ENCODE peak calls at places on chromosomes 5 and 9, in nine cellular contexts. One of them, this sample, is unnamed.

GRCh38 chr9:93574900-93575705 is 1.3 kb upstream of the PHF2 start:
- DNase-seq in A673: no peak
- DNase-seq in fibroblast of pulmonary artery: no peak
- DNase-seq in H1: no peak
- DNase-seq in left ventricle myocardium inferior: no peak
- DNase-seq in heart right ventricle: no peak
- DNase-seq in HepG2: no peak
- DNase-seq in GM23338: peak; percentile 54
- DNase-seq in lower leg skin: no peak
- DNase-seq in this sample: no peak

GRCh38 chr5:1973391-1974013 is 90.8 kb upstream of the IRX4 start:
- DNase-seq in lower leg skin: no peak
- DNase-seq in H1: no peak
- DNase-seq in heart right ventricle: no peak
- DNase-seq in HepG2: no peak
- DNase-seq in left ventricle myocardium inferior: no peak
- DNase-seq in GM23338: no peak
- DNase-seq in A673: no peak
- DNase-seq in fibroblast of pulmonary artery: no peak
- DNase-seq in this sample: no peak

GRCh38 chr9:69319324-69320040 is 5.5 kb upstream of the ENTREP1 start:
- DNase-seq in GM23338: no peak
- DNase-seq in lower leg skin: no peak
- DNase-seq in H1: no peak
- DNase-seq in left ventricle myocardium inferior: no peak
- DNase-seq in A673: no peak
- DNase-seq in HepG2: no peak
- DNase-seq in heart right ventricle: no peak
- DNase-seq in fibroblast of pulmonary artery: no peak
- DNase-seq in this sample: no peak

GRCh38 chr9:27633754-27634153 is 60.5 kb upstream of the C9orf72 start:
- DNase-seq in fibroblast of pulmonary artery: no peak
- DNase-seq in HepG2: no peak
- DNase-seq in heart right ventricle: no peak
- DNase-seq in H1: no peak
- DNase-seq in A673: no peak
- DNase-seq in left ventricle myocardium inferior: no peak
- DNase-seq in lower leg skin: no peak
- DNase-seq in GM23338: no peak
- DNase-seq in this sample: no peak

GRCh38 chr5:61202213-61202612 is 39.9 kb upstream of the SMIM15 start:
- DNase-seq in H1: no peak
- DNase-seq in GM23338: no peak
- DNase-seq in HepG2: no peak
- DNase-seq in fibroblast of pulmonary artery: no peak
- DNase-seq in left ventricle myocardium inferior: no peak
- DNase-seq in lower leg skin: no peak
- DNase-seq in A673: no peak
- DNase-seq in heart right ventricle: no peak
- DNase-seq in this sample: no peak

GRCh38 chr5:173242079-173242478 is 7.1 kb upstream of the NKX2-5 start:
- DNase-seq in left ventricle myocardium inferior: no peak
- DNase-seq in HepG2: no peak
- DNase-seq in H1: no peak
- DNase-seq in A673: no peak
- DNase-seq in lower leg skin: peak; percentile 68
- DNase-seq in GM23338: peak; percentile 19
- DNase-seq in heart right ventricle: no peak
- DNase-seq in fibroblast of pulmonary artery: no peak
- DNase-seq in this sample: no peak

GRCh38 chr5:128084228-128085167 is 932 bp downstream of the SLC12A2 start:
- DNase-seq in left ventricle myocardium inferior: peak; percentile 44
- DNase-seq in H1: peak; percentile 64
- DNase-seq in lower leg skin: peak; percentile 85
- DNase-seq in fibroblast of pulmonary artery: peak; percentile 34
- DNase-seq in A673: peak; percentile 4
- DNase-seq in HepG2: no peak
- DNase-seq in GM23338: peak; percentile 48
- DNase-seq in heart right ventricle: peak; percentile 26
- DNase-seq in this sample: no peak

GRCh38 chr5:982377-983237 is 26.0 kb upstream of the NKD2 start:
- DNase-seq in HepG2: no peak
- DNase-seq in left ventricle myocardium inferior: no peak
- DNase-seq in lower leg skin: no peak
- DNase-seq in fibroblast of pulmonary artery: no peak
- DNase-seq in A673: no peak
- DNase-seq in GM23338: peak; percentile 84
- DNase-seq in heart right ventricle: peak; percentile 3
- DNase-seq in H1: peak; percentile 88
- DNase-seq in this sample: no peak

GRCh38 chr5:14293279-14293678 is 150.1 kb downstream of the TRIO start:
- DNase-seq in left ventricle myocardium inferior: peak; percentile 22
- DNase-seq in fibroblast of pulmonary artery: no peak
- DNase-seq in A673: no peak
- DNase-seq in lower leg skin: no peak
- DNase-seq in H1: no peak
- DNase-seq in GM23338: no peak
- DNase-seq in HepG2: no peak
- DNase-seq in heart right ventricle: no peak
- DNase-seq in this sample: no peak

GRCh38 chr9:92966518-92966800 is 19.1 kb downstream of the FGD3 start:
- DNase-seq in GM23338: no peak
- DNase-seq in lower leg skin: peak; percentile 43
- DNase-seq in heart right ventricle: no peak
- DNase-seq in fibroblast of pulmonary artery: no peak
- DNase-seq in H1: no peak
- DNase-seq in A673: no peak
- DNase-seq in left ventricle myocardium inferior: no peak
- DNase-seq in HepG2: no peak
- DNase-seq in this sample: no peak

GRCh38 chr5:75668988-75669760 is 48.1 kb downstream of the POC5 start:
- DNase-seq in HepG2: peak; percentile 39
- DNase-seq in H1: no peak
- DNase-seq in A673: no peak
- DNase-seq in left ventricle myocardium inferior: no peak
- DNase-seq in lower leg skin: no peak
- DNase-seq in heart right ventricle: peak; percentile 29
- DNase-seq in fibroblast of pulmonary artery: peak; percentile 25
- DNase-seq in GM23338: no peak
- DNase-seq in this sample: no peak

GRCh38 chr5:75675779-75676178 is 41.5 kb downstream of the POC5 start:
- DNase-seq in fibroblast of pulmonary artery: no peak
- DNase-seq in H1: no peak
- DNase-seq in lower leg skin: no peak
- DNase-seq in left ventricle myocardium inferior: no peak
- DNase-seq in HepG2: no peak
- DNase-seq in heart right ventricle: no peak
- DNase-seq in A673: no peak
- DNase-seq in GM23338: no peak
- DNase-seq in this sample: no peak

GRCh38 chr5:75670571-75670970 is 46.7 kb downstream of the POC5 start:
- DNase-seq in lower leg skin: no peak
- DNase-seq in GM23338: no peak
- DNase-seq in A673: no peak
- DNase-seq in H1: no peak
- DNase-seq in fibroblast of pulmonary artery: peak; percentile 28
- DNase-seq in HepG2: no peak
- DNase-seq in heart right ventricle: no peak
- DNase-seq in left ventricle myocardium inferior: no peak
- DNase-seq in this sample: no peak

GRCh38 chr5:75671506-75671905 is 45.7 kb downstream of the POC5 start:
- DNase-seq in fibroblast of pulmonary artery: peak; percentile 20
- DNase-seq in GM23338: no peak
- DNase-seq in lower leg skin: no peak
- DNase-seq in H1: no peak
- DNase-seq in A673: no peak
- DNase-seq in left ventricle myocardium inferior: no peak
- DNase-seq in heart right ventricle: no peak
- DNase-seq in HepG2: no peak
- DNase-seq in this sample: no peak

DNA sequence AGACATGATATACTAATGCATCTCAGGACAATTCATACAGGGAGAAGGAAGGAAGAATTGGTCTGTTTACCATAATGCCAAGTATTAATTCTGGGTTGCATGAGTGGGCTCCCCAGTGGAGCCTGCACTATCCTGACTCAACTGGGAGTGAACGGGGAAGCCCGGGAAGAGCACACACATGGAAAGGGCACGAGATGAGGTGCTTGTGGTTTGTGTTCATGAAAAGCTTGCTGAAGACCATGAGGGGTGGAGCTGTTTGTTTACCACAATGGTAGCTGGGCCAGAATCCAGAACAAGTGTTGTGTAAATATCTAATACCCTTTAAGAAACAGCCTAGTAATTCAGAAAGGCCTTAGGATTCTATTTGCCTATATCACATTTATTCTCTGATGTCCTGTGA is 44.6 kb downstream of the POC5 start:
- DNase-seq in H1: no peak
- DNase-seq in lower leg skin: no peak
- DNase-seq in HepG2: no peak
- DNase-seq in fibroblast of pulmonary artery: no peak
- DNase-seq in A673: no peak
- DNase-seq in left ventricle myocardium inferior: no peak
- DNase-seq in heart right ventricle: no peak
- DNase-seq in GM23338: no peak
- DNase-seq in this sample: no peak
- H3K4me3 ChIP-seq in H1: no peak overlapping the region
- H3K4me3 ChIP-seq in lower leg skin: no peak overlapping the region
- H3K4me3 ChIP-seq in HepG2: no peak overlapping the region
- H3K4me3 ChIP-seq in fibroblast of pulmonary artery: no peak overlapping the region
- H3K4me3 ChIP-seq in A673: no peak overlapping the region
- H3K4me3 ChIP-seq in left ventricle myocardium inferior: no peak overlapping the region
- H3K4me3 ChIP-seq in heart right ventricle: no peak overlapping the region
- H3K4me3 ChIP-seq in GM23338: no peak overlapping the region
- H3K4me3 ChIP-seq in this sample: no peak overlapping the region

DNA sequence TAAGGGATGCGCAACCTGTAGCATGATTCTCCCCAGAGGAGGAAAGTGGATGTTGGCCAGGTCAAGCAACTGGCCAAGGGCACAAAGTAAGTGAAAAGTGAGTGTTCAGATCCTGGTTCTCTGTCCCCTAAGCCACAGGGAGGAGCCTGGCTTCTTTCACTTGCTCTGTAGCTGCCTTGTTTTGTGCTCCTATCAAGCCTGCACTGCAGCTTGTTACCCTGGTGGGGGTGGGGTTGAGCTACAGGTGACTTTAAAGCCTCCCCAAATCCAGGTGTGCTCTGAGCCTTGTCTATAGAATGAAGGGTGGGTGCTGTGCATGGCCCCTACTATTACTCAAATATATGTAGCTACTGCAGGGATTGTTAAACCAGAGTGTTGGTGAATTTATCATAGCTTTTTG is 32.9 kb downstream of the RALGPS1 start:
- DNase-seq in A673: no peak
- DNase-seq in H1: no peak
- DNase-seq in left ventricle myocardium inferior: no peak
- DNase-seq in heart right ventricle: no peak
- DNase-seq in fibroblast of pulmonary artery: no peak
- DNase-seq in lower leg skin: no peak
- DNase-seq in GM23338: peak; percentile 86
- DNase-seq in HepG2: no peak
- DNase-seq in this sample: no peak
- TF ChIP-seq CTCF in A673: no peak
- TF ChIP-seq CTCF in H1: peak; percentile 77
- TF ChIP-seq CTCF in left ventricle myocardium inferior: peak; percentile 38
- TF ChIP-seq CTCF in heart right ventricle: no peak
- TF ChIP-seq CTCF in fibroblast of pulmonary artery: no peak
- TF ChIP-seq CTCF in lower leg skin: no peak
- TF ChIP-seq CTCF in GM23338: peak; percentile 58
- TF ChIP-seq CTCF in HepG2: peak; percentile 29
- TF ChIP-seq CTCF in this sample: peak; percentile 8

DNA sequence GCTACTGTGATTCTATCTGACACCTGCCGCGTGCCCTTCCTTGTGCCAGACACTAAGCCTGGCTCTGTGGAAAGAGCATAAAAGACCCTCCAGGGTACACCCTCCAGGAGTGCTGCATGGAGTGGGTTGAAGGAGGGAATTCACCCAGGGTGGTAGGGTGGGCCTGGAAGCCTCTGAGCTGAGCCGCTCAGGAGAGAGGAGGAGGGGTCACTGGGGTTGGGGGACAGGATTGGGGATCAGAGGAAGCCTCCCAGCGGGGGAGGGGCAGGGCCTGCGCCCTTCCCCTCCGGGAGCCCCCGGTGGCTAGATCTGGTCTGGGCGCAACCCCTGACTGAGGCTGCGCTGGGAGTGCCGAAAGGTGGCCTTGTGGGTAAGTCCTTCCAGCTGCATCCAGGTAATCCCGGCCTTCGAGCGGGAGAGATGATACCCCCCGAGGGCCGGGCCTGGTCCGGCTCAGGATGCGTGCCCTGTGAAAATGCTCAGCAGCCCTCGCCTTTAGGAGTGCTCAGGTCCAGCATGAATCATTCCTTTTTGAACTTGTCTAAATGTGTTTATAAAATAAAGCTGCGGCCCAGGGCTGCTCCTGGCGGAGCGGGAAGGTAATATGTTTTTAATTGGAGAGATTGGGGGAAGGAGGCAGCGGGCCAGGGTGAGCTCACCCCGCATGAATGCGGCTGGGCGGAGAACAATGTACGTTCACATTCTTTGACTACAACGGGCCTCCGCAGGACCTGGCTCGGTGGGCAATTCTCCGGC is 118.1 kb upstream of the SMIM23 start:
- DNase-seq in H1: peak; percentile 82
- DNase-seq in A673: no peak
- DNase-seq in left ventricle myocardium inferior: peak; percentile 60
- DNase-seq in GM23338: peak; percentile 91
- DNase-seq in fibroblast of pulmonary artery: peak; percentile 77
- DNase-seq in lower leg skin: peak; percentile 93
- DNase-seq in heart right ventricle: peak; percentile 66
- DNase-seq in HepG2: no peak
- DNase-seq in this sample: peak; percentile 90
- H3K4me3 ChIP-seq in H1: no peak overlapping the region
- H3K4me3 ChIP-seq in A673: no peak overlapping the region
- H3K4me3 ChIP-seq in left ventricle myocardium inferior: peak overlapping the region; percentile 40
- H3K4me3 ChIP-seq in GM23338: peak overlapping the region; percentile 39
- H3K4me3 ChIP-seq in fibroblast of pulmonary artery: no peak overlapping the region
- H3K4me3 ChIP-seq in lower leg skin: no peak overlapping the region
- H3K4me3 ChIP-seq in heart right ventricle: peak overlapping the region; percentile 21
- H3K4me3 ChIP-seq in HepG2: no peak overlapping the region
- H3K4me3 ChIP-seq in this sample: no peak overlapping the region

DNA sequence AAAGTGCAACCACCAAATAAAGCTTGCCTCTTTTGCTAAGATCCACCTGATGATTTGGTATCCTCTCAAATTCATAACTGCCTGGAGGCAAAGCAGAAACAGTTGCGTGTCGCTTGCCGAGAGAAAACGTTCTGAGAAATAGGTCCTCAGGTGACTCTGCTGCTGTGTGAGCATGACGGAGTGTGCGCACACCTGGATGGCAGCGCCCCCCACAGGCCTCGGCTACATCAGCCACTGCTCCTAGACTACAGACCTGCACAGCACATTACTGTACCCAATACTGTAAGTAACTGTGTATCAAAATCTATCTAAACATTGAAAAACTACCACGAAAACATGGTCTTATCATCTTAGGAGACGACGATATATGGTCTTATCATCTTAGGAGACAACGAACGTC is 87.4 kb downstream of the CAMSAP1 start:
- DNase-seq in HepG2: no peak
- DNase-seq in fibroblast of pulmonary artery: no peak
- DNase-seq in H1: no peak
- DNase-seq in heart right ventricle: no peak
- DNase-seq in GM23338: peak; percentile 59
- DNase-seq in A673: no peak
- DNase-seq in lower leg skin: peak; percentile 25
- DNase-seq in left ventricle myocardium inferior: no peak
- DNase-seq in this sample: no peak
- TF ChIP-seq CTCF in HepG2: peak; percentile 30
- TF ChIP-seq CTCF in fibroblast of pulmonary artery: no peak
- TF ChIP-seq CTCF in H1: peak; percentile 58
- TF ChIP-seq CTCF in heart right ventricle: no peak
- TF ChIP-seq CTCF in GM23338: peak; percentile 65
- TF ChIP-seq CTCF in A673: peak; percentile 24
- TF ChIP-seq CTCF in lower leg skin: no peak
- TF ChIP-seq CTCF in left ventricle myocardium inferior: no peak
- TF ChIP-seq CTCF in this sample: no peak